ENCODE peak calls at places on chromosomes 13 and 19, in four cellular contexts. H is nephron progenitor cell, R is fibroblast of mammary gland, C is AG04449. S is an unnamed sample.

GRCh38 chr13:73894995-73895571 is 239.1 kb downstream of the KLF12 start:
- DNase-seq in R (no peak), C (no peak), H (no peak), S (no peak)

GRCh38 chr19:4889034-4889825 is 13.5 kb downstream of the ARRDC5 start:
- DNase-seq in H (no peak), C (no peak), R (peak; percentile 86), S (no peak)

GRCh38 chr13:28575200-28575599 is 80.3 kb upstream of the FLT1 start:
- DNase-seq in C (no peak), R (no peak), H (no peak), S (no peak)

GRCh38 chr13:73451120-73452029 is 392.6 kb downstream of the KLF5 start:
- DNase-seq in C (no peak), H (no peak), R (no peak), S (no peak)

GRCh38 chr13:20175907-20176652 is 15.2 kb upstream of the GJA3 start:
- DNase-seq in C (no peak), H (no peak), R (no peak), S (no peak)

GRCh38 chr13:89982406-89983085 is 1364.9 kb upstream of the MIR17HG start:
- DNase-seq in R (peak; percentile 39), H (no peak), C (no peak), S (no peak)

GRCh38 chr19:2048104-2048958 is 2.7 kb downstream of the MKNK2 start:
- DNase-seq in C (no peak), H (no peak), R (no peak), S (no peak)

GRCh38 chr19:45250216-45250831 is 747 bp upstream of the MARK4 start:
- DNase-seq in R (no peak), C (no peak), H (peak; percentile 25), S (no peak)

GRCh38 chr19:47608908-47609879 is at the start of gene BICRA:
- DNase-seq in R (peak; percentile 69), C (no peak), H (peak; percentile 87), S (peak; percentile 44)

GRCh38 chr13:35718084-35718483 is 241.6 kb upstream of the MAB21L1 start:
- DNase-seq in H (no peak), C (no peak), R (no peak), S (no peak)

GRCh38 chr19:2223959-2224358 is 12.2 kb downstream of the PLEKHJ1 start:
- DNase-seq in H (no peak), R (no peak), C (no peak), S (no peak)

GRCh38 chr19:30518965-30519606 is 146.9 kb downstream of the ZNF536 start:
- DNase-seq in H (no peak), R (no peak), C (no peak), S (no peak)

GRCh38 chr19:10899171-10899653 is 27.9 kb downstream of the CARM1 start:
- DNase-seq in R (no peak), C (no peak), H (no peak), S (no peak)

GRCh38 chr13:112067121-112067741 is at the start of gene SOX1:
- DNase-seq in C (no peak), H (peak; percentile 51), R (no peak), S (no peak)

GRCh38 chr13:113001251-113002140 is 32.5 kb downstream of the MCF2L start:
- DNase-seq in C (no peak), H (peak; percentile 74), R (no peak), S (no peak)

GRCh38 chr19:47240996-47241918 is 10.3 kb upstream of the BBC3 start:
- DNase-seq in H (peak; percentile 64), R (peak; percentile 71), C (no peak), S (no peak)

GRCh38 chr19:558770-559439 is 13.5 kb upstream of the BSG start:
- DNase-seq in R (no peak), H (no peak), C (no peak), S (no peak)

GRCh38 chr13:110134801-110135200 is 172.2 kb downstream of the COL4A1 start:
- DNase-seq in C (no peak), H (no peak), R (no peak), S (no peak)

GRCh38 chr19:46195104-46195503 is 34.4 kb upstream of the IGFL1 start:
- DNase-seq in R (no peak), H (no peak), C (no peak), S (no peak)

GRCh38 chr19:50512112-50512998 is 1.4 kb downstream of the ASPDH start:
- DNase-seq in C (no peak), H (no peak), R (no peak), S (no peak)

GRCh38 chr19:9839415-9839814 is 4.3 kb downstream of the PIN1 start:
- DNase-seq in H (no peak), R (peak; percentile 19), C (no peak), S (no peak)

GRCh38 chr13:58893396-58893795 is 1261.9 kb downstream of the PCDH17 start:
- DNase-seq in R (no peak), C (no peak), H (no peak), S (no peak)

GRCh38 chr13:64164435-64164834 is 2748.8 kb upstream of the PCDH20 start:
- DNase-seq in C (no peak), R (no peak), H (no peak), S (no peak)

GRCh38 chr19:47435196-47435595 is 15.9 kb upstream of the MEIS3 start:
- DNase-seq in H (no peak), C (no peak), R (no peak), S (no peak)

GRCh38 chr19:33849551-33850147 is 53.0 kb downstream of the KCTD15 start:
- DNase-seq in R (no peak), H (no peak), C (no peak), S (no peak)

GRCh38 chr13:42039946-42040729 is 8.3 kb upstream of the DGKH start:
- DNase-seq in H (peak; percentile 88), C (no peak), R (peak; percentile 77), S (peak; percentile 69)

GRCh38 chr19:7676376-7676775 is 514 bp upstream of the MCEMP1 start:
- DNase-seq in H (no peak), C (no peak), R (no peak), S (no peak)

GRCh38 chr13:24148414-24149305 is 11.9 kb upstream of the SPATA13 start:
- DNase-seq in H (no peak), C (peak; percentile 83), R (peak; percentile 98), S (peak; percentile 95)

GRCh38 chr19:33861950-33862349 is 65.3 kb downstream of the KCTD15 start:
- DNase-seq in C (no peak), R (no peak), H (no peak), S (no peak)

GRCh38 chr19:6767081-6767356 is 216 bp downstream of the SH2D3A start:
- DNase-seq in R (no peak), H (no peak), C (no peak), S (no peak)

GRCh38 chr19:5952193-5953033 is 25.5 kb downstream of the RANBP3 start:
- DNase-seq in R (no peak), C (no peak), H (no peak), S (no peak)

GRCh38 chr13:78586706-78587105 is 16.6 kb downstream of the POU4F1 start:
- DNase-seq in C (no peak), R (no peak), H (no peak), S (no peak)

GRCh38 chr13:107271226-107271625 is 703.3 kb upstream of the ARGLU1 start:
- DNase-seq in H (no peak), C (no peak), R (peak; percentile 26), S (no peak)

GRCh38 chr19:40803857-40804782 is 5.1 kb downstream of the EGLN2 start:
- DNase-seq in R (no peak), C (no peak), H (no peak), S (no peak)

GRCh38 chr19:2168619-2169424 is 5.1 kb downstream of the DOT1L start:
- DNase-seq in R (peak; percentile 99), C (peak; percentile 78), H (peak; percentile 79), S (peak; percentile 93)

GRCh38 chr19:18522124-18522861 is 423 bp upstream of the ELL start:
- DNase-seq in R (peak; percentile 100), H (peak; percentile 100), C (peak; percentile 99), S (peak; percentile 100)
- TF ChIP-seq CTCF in R (no peak), H (no peak), C (peak; percentile 31), S (peak; percentile 22)

GRCh38 chr13:33683376-33683775 is 134.6 kb upstream of the RFC3 start:
- DNase-seq in H (no peak), C (no peak), R (no peak), S (no peak)
- TF ChIP-seq CTCF in H (no peak), C (no peak), R (no peak), S (no peak)

GRCh38 chr13:53198017-53198416 is 169.4 kb downstream of the OLFM4 start:
- DNase-seq in R (no peak), C (no peak), H (no peak), S (no peak)

GRCh38 chr13:53200075-53200474 is 171.5 kb downstream of the OLFM4 start:
- DNase-seq in R (no peak), C (no peak), H (no peak), S (no peak)

GRCh38 chr13:53201454-53202225 is 173.0 kb downstream of the OLFM4 start:
- DNase-seq in C (no peak), R (no peak), H (peak; percentile 45), S (no peak)

GRCh38 chr13:53198699-53199098 is 170.1 kb downstream of the OLFM4 start:
- DNase-seq in H (no peak), C (no peak), R (no peak), S (no peak)

GRCh38 chr13:53200498-53201453 is 172.2 kb downstream of the OLFM4 start:
- DNase-seq in C (no peak), R (peak; percentile 19), H (peak; percentile 94), S (no peak)
- TF ChIP-seq CTCF in C (peak; percentile 54), R (peak; percentile 34), H (peak; percentile 81), S (peak; percentile 11)

GRCh38 chr13:30638301-30638700 is 20.6 kb downstream of the USPL1 start:
- DNase-seq in R (no peak), C (no peak), H (no peak), S (no peak)
- TF ChIP-seq CTCF in R (no peak), C (no peak), H (no peak), S (no peak)

GRCh38 chr13:62209539-62209938 is 793.9 kb upstream of the PCDH20 start:
- DNase-seq in H (no peak), C (no peak), R (no peak), S (no peak)
- TF ChIP-seq CTCF in H (no peak), C (no peak), R (no peak), S (no peak)

DNA sequence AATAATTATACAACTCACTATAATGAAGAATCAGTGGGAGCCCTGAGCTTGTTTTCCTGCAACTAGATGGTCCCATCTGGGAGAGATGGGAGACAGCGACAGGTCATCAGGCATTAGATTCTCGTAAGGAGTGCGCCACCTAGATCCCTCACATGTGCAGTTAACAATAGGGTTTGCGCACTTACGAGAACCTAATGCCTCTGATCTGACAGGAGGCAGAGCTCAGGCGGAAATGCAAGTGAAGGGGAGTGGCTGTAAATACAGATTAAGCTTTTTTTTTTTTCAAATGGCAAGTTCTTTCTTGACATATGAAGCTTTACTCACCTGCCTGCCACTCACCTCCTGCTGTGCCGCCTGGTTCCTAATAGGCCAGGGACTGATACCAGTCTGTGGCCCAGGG is 14.4 kb downstream of the CDC16 start:
- DNase-seq in C (no peak), H (no peak), R (no peak), S (no peak)
- TF ChIP-seq CTCF in C (no peak), H (no peak), R (no peak), S (no peak)

S was measured in AG04450.